ENCODE peak calls at places on chromosome 2, in four cellular contexts. E is SK-N-MC, S is adrenal gland, K is RWPE1. W is an unnamed sample.
A peak's percentile ranks its signal among the peaks of the same experiment; 100 is the strongest.

GRCh38 chr2:84832772-84833461 is 48.0 kb downstream of the TRABD2A start:
- DNase-seq in E (no peak), S (peak; percentile 48), K (no peak), W (no peak)

GRCh38 chr2:28394331-28394877 is 1.7 kb downstream of the FOSL2 start:
- DNase-seq in E (no peak), S (peak; percentile 62), K (no peak), W (peak; percentile 76)

GRCh38 chr2:18301421-18302139 is 258.9 kb downstream of the RDH14 start:
- DNase-seq in E (no peak), S (no peak), K (no peak), W (no peak)

GRCh38 chr2:229642371-229642770 is 72.0 kb downstream of the DNER start:
- DNase-seq in E (no peak), S (peak; percentile 91), K (peak; percentile 25), W (no peak)

GRCh38 chr2:174328309-174329156 is 6.2 kb upstream of the SP9 start:
- DNase-seq in E (no peak), S (no peak), K (no peak), W (no peak)

GRCh38 chr2:162072976-162073775 is 839 bp downstream of the DPP4 start:
- DNase-seq in E (no peak), S (no peak), K (no peak), W (no peak)

GRCh38 chr2:232351686-232352510 is 26.7 kb upstream of the ALPP start:
- DNase-seq in E (no peak), S (no peak), K (no peak), W (no peak)

GRCh38 chr2:10414000-10414451 is 34.1 kb downstream of the ODC1 start:
- DNase-seq in E (no peak), S (no peak), K (peak; percentile 61), W (peak; percentile 73)

GRCh38 chr2:211085056-211085680 is 528.8 kb downstream of the CPS1 start:
- DNase-seq in E (no peak), S (no peak), K (peak; percentile 32), W (peak; percentile 7)

GRCh38 chr2:188725981-188726380 is 248.2 kb upstream of the COL3A1 start:
- DNase-seq in E (peak; percentile 48), S (no peak), K (no peak), W (no peak)

GRCh38 chr2:165357758-165358157 is 111.7 kb upstream of the CSRNP3 start:
- DNase-seq in E (no peak), S (no peak), K (peak; percentile 44), W (no peak)

GRCh38 chr2:219460424-219460926 is 25.8 kb downstream of the SPEG start:
- DNase-seq in E (no peak), S (no peak), K (no peak), W (peak; percentile 85)

GRCh38 chr2:205364261-205364660 is 318.0 kb upstream of the NRP2 start:
- DNase-seq in E (no peak), S (no peak), K (no peak), W (no peak)

GRCh38 chr2:190882831-190883582 is 2.4 kb downstream of the GLS start:
- DNase-seq in E (no peak), S (no peak), K (no peak), W (no peak)

GRCh38 chr2:237441605-237442004 is 27.6 kb upstream of the COL6A3 start:
- DNase-seq in E (no peak), S (no peak), K (no peak), W (no peak)

GRCh38 chr2:84631985-84632384 is 115.7 kb downstream of the DNAH6 start:
- DNase-seq in E (no peak), S (no peak), K (no peak), W (no peak)

GRCh38 chr2:37201766-37202165 is 5.5 kb downstream of the CEBPZOS start:
- DNase-seq in E (no peak), S (no peak), K (no peak), W (no peak)

GRCh38 chr2:106919012-106919411 is 33.0 kb upstream of the ST6GAL2 start:
- DNase-seq in E (no peak), S (no peak), K (no peak), W (no peak)

GRCh38 chr2:216596986-216597509 is 36.2 kb upstream of the IGFBP2 start:
- DNase-seq in E (peak; percentile 64), S (no peak), K (no peak), W (no peak)

GRCh38 chr2:72953976-72954375 is 36.7 kb downstream of the EMX1 start:
- DNase-seq in E (no peak), S (no peak), K (no peak), W (no peak)

GRCh38 chr2:1647417-1648240 is 96.7 kb downstream of the PXDN start:
- DNase-seq in E (no peak), S (no peak), K (no peak), W (no peak)

GRCh38 chr2:238016526-238016925 is 44.3 kb upstream of the SCLY start:
- DNase-seq in E (no peak), S (no peak), K (no peak), W (peak; percentile 92)

GRCh38 chr2:109017017-109017416 is 28.0 kb upstream of the EDAR start:
- DNase-seq in E (no peak), S (no peak), K (no peak), W (no peak)

GRCh38 chr2:216245391-216245790 is 126.9 kb downstream of the MARCHF4 start:
- DNase-seq in E (no peak), S (no peak), K (no peak), W (no peak)

GRCh38 chr2:144015655-144016245 is 504.2 kb downstream of the ZEB2 start:
- DNase-seq in E (no peak), S (no peak), K (peak; percentile 51), W (no peak)

W was measured in thyroid gland.